ENCODE peak calls at places on chromosomes 5 and 9, in ten cellular contexts. R is aorta, M is H7, K is transverse colon, D is IMR-90, F is dorsolateral prefrontal cortex, N is GM06990, Y is osteoblast, J is gastrocnemius medialis, O is AG04450. Q is an unnamed sample. For H3K27me3, the result is how much of the 10 kb centered on the place peaks cover.

GRCh38 chr5:140246378-140247122 is 56.4 kb downstream of the PFDN1 start:
- DNase-seq in M (no peak), D (peak), J (no peak), N (no peak), R (no peak), K (no peak), F (peak), Y (peak), O (no peak), Q (no peak)

GRCh38 chr9:26463841-26464240 is 428.8 kb downstream of the CAAP1 start:
- DNase-seq in M (no peak), N (no peak), O (no peak), Y (no peak), R (no peak), K (no peak), J (no peak), D (no peak), F (no peak), Q (no peak)

GRCh38 chr5:178440163-178440545 is 150.0 kb downstream of the COL23A1 start:
- DNase-seq in R (no peak), M (no peak), O (no peak), N (no peak), D (no peak), K (no peak), J (no peak), F (no peak), Y (no peak), Q (no peak)

GRCh38 chr9:17905356-17906203 is 326.7 kb downstream of the SH3GL2 start:
- DNase-seq in D (no peak), M (peak), O (no peak), F (no peak), K (no peak), J (no peak), R (peak), N (no peak), Y (peak), Q (no peak)

GRCh38 chr5:6253846-6254245 is 124.5 kb downstream of the MED10 start:
- DNase-seq in F (no peak), Y (no peak), R (no peak), O (no peak), K (no peak), N (no peak), D (no peak), J (no peak), M (no peak), Q (no peak)

GRCh38 chr5:73939535-73939934 is 313.5 kb downstream of the ARHGEF28 start:
- DNase-seq in D (no peak), R (no peak), M (no peak), J (no peak), K (no peak), N (no peak), Y (no peak), F (no peak), O (no peak), Q (no peak)

GRCh38 chr5:24364711-24365110 is 280.1 kb downstream of the CDH10 start:
- DNase-seq in R (no peak), J (no peak), O (no peak), N (no peak), D (no peak), M (no peak), K (no peak), Y (no peak), F (no peak), Q (no peak)

GRCh38 chr5:66603164-66603563 is 7.0 kb downstream of the MAST4 start:
- DNase-seq in K (no peak), Y (no peak), J (no peak), M (no peak), F (no peak), O (no peak), R (no peak), D (no peak), N (no peak), Q (no peak)

GRCh38 chr9:2872941-2873323 is 29.0 kb upstream of the PUM3 start:
- DNase-seq in D (no peak), N (no peak), F (no peak), Y (no peak), M (no peak), K (no peak), R (no peak), O (no peak), J (no peak), Q (no peak)

GRCh38 chr5:173453167-173453566 is 125.0 kb upstream of the STC2 start:
- DNase-seq in D (peak), K (no peak), O (no peak), M (no peak), F (no peak), R (no peak), J (no peak), Y (no peak), N (no peak), Q (no peak)

GRCh38 chr9:93962561-93963440 is 7.6 kb upstream of the BARX1 start:
- DNase-seq in Y (peak), M (peak), O (peak), J (peak), R (peak), D (peak), K (peak), N (no peak), F (peak), Q (peak)

GRCh38 chr9:93959739-93960154 is 4.6 kb upstream of the BARX1 start:
- DNase-seq in R (no peak), O (no peak), N (no peak), Y (no peak), F (no peak), M (no peak), K (no peak), J (no peak), D (no peak), Q (no peak)

GRCh38 chr9:93960221-93960970 is 5.2 kb upstream of the BARX1 start:
- DNase-seq in N (no peak), O (no peak), K (peak), Y (peak), F (no peak), M (peak), R (peak), D (no peak), J (no peak), Q (no peak)

GRCh38 chr9:93962041-93962440 is 6.9 kb upstream of the BARX1 start:
- DNase-seq in D (no peak), N (no peak), R (no peak), Y (peak), O (no peak), F (no peak), K (no peak), J (no peak), M (no peak), Q (no peak)

GRCh38 chr9:93960971-93961841 is 6.1 kb upstream of the BARX1 start:
- DNase-seq in M (peak), K (no peak), J (no peak), D (no peak), N (no peak), Y (no peak), R (peak), O (no peak), F (no peak), Q (no peak)
- H3K27me3 ChIP-seq in M (half or more), K (half or more), J (half or more), D (half or more), N (under half), Y (under half), R (under half), O (half or more), F (under half), Q (half or more)

GRCh38 chr5:77629553-77630245 is 8.8 kb downstream of the OTP start:
- DNase-seq in M (no peak), D (no peak), N (no peak), F (no peak), R (peak), K (no peak), J (no peak), Y (peak), O (no peak), Q (no peak)

GRCh38 chr5:77631166-77631582 is 7.3 kb downstream of the OTP start:
- DNase-seq in M (no peak), N (no peak), R (no peak), Y (peak), K (no peak), D (no peak), J (no peak), O (no peak), F (no peak), Q (no peak)

GRCh38 chr5:77635073-77635472 is 3.4 kb downstream of the OTP start:
- DNase-seq in K (no peak), R (no peak), D (no peak), O (no peak), J (no peak), N (no peak), Y (no peak), M (no peak), F (no peak), Q (no peak)

GRCh38 chr5:77630246-77631165 is 8.0 kb downstream of the OTP start:
- DNase-seq in R (peak), F (no peak), J (no peak), O (no peak), N (peak), M (peak), K (peak), D (no peak), Y (peak), Q (no peak)

DNA sequence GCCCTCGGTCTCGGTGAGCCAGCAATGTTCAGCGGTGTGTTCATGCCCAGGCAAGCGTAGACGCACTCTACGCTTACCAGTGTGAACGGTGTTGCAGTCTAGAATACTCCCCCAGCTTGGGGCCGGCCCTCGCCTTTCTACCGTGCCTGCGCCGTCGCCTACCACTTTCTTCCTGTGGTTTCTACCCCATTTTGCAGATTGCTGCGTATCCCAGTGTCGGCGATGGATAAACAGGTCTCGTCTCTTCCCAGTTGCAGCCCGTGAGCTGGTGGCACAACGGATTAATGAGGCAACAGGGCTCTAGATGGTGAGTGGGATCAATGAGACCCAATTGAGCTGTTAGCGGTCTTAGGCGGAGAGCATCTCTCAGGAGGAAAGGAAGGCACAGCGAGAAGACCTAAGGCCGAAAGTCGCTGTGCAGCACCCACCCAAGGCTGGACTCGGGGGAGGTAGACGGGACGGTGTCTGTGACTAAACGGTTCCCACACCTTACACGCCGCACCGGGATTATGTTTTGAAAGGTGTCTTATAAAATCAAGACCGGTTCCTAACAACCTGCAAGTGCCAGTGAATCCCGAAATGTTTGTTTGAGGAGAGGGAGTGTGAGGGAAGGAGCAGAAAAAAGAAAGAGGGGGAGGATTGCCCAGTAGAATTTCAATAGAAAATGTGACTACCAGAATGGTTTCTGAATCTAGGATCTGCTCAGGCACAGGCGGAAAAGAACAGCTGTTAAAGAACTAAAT is 5.8 kb downstream of the OTP start:
- DNase-seq in R (no peak), N (no peak), D (no peak), Y (peak), O (no peak), F (no peak), M (peak), J (no peak), K (no peak), Q (no peak)
- H3K27me3 ChIP-seq in R (under half), N (under half), D (half or more), Y (half or more), O (half or more), F (half or more), M (half or more), J (half or more), K (half or more), Q (half or more)

GRCh38 chr9:137893670-137894069 is 16.1 kb downstream of the CACNA1B start:
- DNase-seq in O (no peak), D (no peak), Y (peak), J (no peak), K (no peak), R (peak), F (no peak), M (no peak), N (no peak), Q (no peak)
- H3K27me3 ChIP-seq in O (under half), D (under half), Y (under half), J (under half), K (under half), R (under half), F (under half), M (under half), N (under half), Q (under half)

DNA sequence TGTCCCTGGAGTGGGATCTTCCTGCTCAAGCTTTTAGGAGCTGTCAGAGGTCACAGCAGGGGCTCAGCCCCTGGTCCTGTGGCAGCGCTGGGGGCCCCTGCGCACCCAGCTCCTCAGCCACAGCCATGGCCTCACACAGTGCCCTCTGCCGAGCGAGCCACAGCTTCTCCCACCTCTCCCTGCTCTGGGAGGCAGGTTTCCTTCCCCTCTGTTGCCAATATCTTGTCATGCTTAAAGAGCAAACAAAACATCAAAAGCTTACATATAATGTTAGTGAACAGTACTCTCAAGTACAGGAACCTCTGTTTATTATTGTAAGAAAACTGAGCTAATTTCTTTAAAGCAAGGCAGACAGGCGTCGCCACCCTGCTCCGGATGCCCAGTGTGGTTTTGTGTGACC is 401.5 kb upstream of the IRX1 start:
- DNase-seq in F (no peak), Y (no peak), N (no peak), M (no peak), J (no peak), O (no peak), D (no peak), R (no peak), K (no peak), Q (no peak)
- H3K27me3 ChIP-seq in F (under half), Y (under half), N (under half), M (under half), J (under half), O (under half), D (under half), R (under half), K (under half), Q (under half)

GRCh38 chr9:132171702-132172101 is 9.8 kb downstream of the NTNG2 start:
- DNase-seq in J (no peak), N (no peak), K (no peak), O (no peak), F (no peak), D (no peak), R (no peak), Y (peak), M (no peak), Q (no peak)
- H3K27me3 ChIP-seq in J (under half), N (under half), K (under half), O (under half), F (under half), D (under half), R (under half), Y (under half), M (under half), Q (under half)

GRCh38 chr9:137960496-137960895 is 82.9 kb downstream of the CACNA1B start:
- DNase-seq in N (no peak), Y (peak), O (no peak), R (no peak), M (peak), F (no peak), J (no peak), D (no peak), K (no peak), Q (no peak)
- H3K27me3 ChIP-seq in N (under half), Y (under half), O (under half), R (under half), M (under half), F (under half), J (under half), D (under half), K (under half), Q (under half)

GRCh38 chr9:132590318-132591182 is 8.1 kb downstream of the BARHL1 start:
- DNase-seq in R (no peak), J (no peak), K (no peak), Y (peak), O (no peak), D (no peak), F (no peak), N (no peak), M (peak), Q (no peak)
- H3K27me3 ChIP-seq in R (under half), J (half or more), K (half or more), Y (half or more), O (half or more), D (half or more), F (under half), N (under half), M (half or more), Q (under half)

DNA sequence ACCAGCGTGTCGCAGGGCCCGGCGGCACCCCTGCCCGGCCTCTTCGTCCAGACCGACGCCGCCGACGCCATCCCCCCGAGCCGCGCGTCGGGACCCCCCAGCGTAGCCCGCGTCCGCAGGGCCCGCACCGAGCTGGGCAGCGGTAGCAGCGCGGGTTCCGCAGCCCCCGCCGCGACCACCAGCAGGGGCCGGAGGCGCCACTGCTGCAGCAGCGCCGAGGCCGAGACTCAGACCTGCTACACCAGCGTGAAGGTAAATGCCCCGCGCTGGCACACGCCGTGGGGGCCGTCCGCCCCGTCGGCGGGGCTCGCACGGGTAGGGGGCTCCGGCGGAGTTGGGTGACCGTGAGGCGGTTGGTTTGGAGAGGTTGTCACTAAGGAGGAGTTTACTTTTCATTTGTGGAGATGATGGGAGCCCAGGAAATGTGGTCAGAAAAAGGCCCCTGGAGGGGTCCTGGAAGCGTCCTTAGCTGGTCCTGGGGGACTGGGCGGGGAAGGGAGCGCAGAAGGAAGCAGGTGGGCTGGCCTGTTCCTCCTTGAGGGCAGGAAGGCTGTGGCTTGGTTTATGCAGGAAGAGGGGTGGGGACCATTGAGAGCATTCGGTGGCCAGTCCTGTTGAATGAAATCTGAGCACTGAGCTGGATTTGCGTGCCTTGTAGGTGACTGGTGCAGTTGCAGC is 672 bp downstream of the PDE8B start:
- DNase-seq in F (no peak), K (no peak), J (no peak), N (no peak), M (peak), Y (peak), D (no peak), R (no peak), O (no peak), Q (no peak)
- H3K27me3 ChIP-seq in F (under half), K (half or more), J (half or more), N (under half), M (under half), Y (half or more), D (half or more), R (under half), O (half or more), Q (under half)

Q was measured in effector memory CD4-positive, alpha-beta T cell.